ENCODE peak calls at places on chromosome X, in four cellular contexts. O, V, X and A are unnamed samples.

GRCh38 chrX:129493643-129494042 is 29.6 kb downstream of the SMARCA1 start:
- DNase-seq in O (peak), V (no peak), X (peak), A (no peak)

GRCh38 chrX:14598330-14598729 is 69.0 kb downstream of the GLRA2 start:
- DNase-seq in O (no peak), V (no peak), X (no peak), A (no peak)

GRCh38 chrX:113728937-113729336 is 854.9 kb upstream of the HTR2C start:
- DNase-seq in O (no peak), V (no peak), X (no peak), A (no peak)

GRCh38 chrX:37454537-37455285 is 105.5 kb downstream of the PRRG1 start:
- DNase-seq in O (peak), V (no peak), X (peak), A (no peak)

GRCh38 chrX:1914606-1915365 is 299.9 kb downstream of the ASMT start:
- DNase-seq in O (no peak), V (no peak), X (no peak), A (no peak)

GRCh38 chrX:10047133-10047532 is 80.0 kb downstream of the CLDN34 start:
- DNase-seq in O (no peak), V (no peak), X (no peak), A (peak)

GRCh38 chrX:21374163-21374993 is at the start of gene CNKSR2:
- DNase-seq in O (peak), V (no peak), X (peak), A (peak)

GRCh38 chrX:71955530-71956120 is 45.0 kb downstream of the NHSL2 start:
- DNase-seq in O (no peak), V (no peak), X (no peak), A (no peak)

GRCh38 chrX:30414144-30414543 is 105.0 kb upstream of the NR0B1 start:
- DNase-seq in O (peak), V (no peak), X (no peak), A (no peak)

GRCh38 chrX:153226344-153227190 is 47.5 kb downstream of the MAGEA1 start:
- DNase-seq in O (peak), V (no peak), X (peak), A (peak)

GRCh38 chrX:18620349-18620748 is 51.6 kb downstream of the RS1 start:
- DNase-seq in O (peak), V (no peak), X (no peak), A (no peak)

GRCh38 chrX:13283968-13284914 is 35.6 kb downstream of the ATXN3L start:
- DNase-seq in O (peak), V (no peak), X (peak), A (no peak)

GRCh38 chrX:72498782-72499181 is 73.9 kb downstream of the HDAC8 start:
- DNase-seq in O (no peak), V (no peak), X (no peak), A (no peak)

GRCh38 chrX:119398974-119399771 is at the start of gene SLC25A43:
- DNase-seq in O (peak), V (no peak), X (no peak), A (peak)

GRCh38 chrX:71053217-71053621 is 14.9 kb downstream of the SNX12 start:
- DNase-seq in O (no peak), V (no peak), X (peak), A (no peak)

GRCh38 chrX:13093489-13094140 is 49.2 kb upstream of the FAM9C start:
- DNase-seq in O (no peak), V (no peak), X (no peak), A (no peak)

GRCh38 chrX:114889454-114889853 is 128.0 kb downstream of the IL13RA2 start:
- DNase-seq in O (no peak), V (no peak), X (no peak), A (no peak)

GRCh38 chrX:110403436-110403835 is 44.8 kb downstream of the RTL9 start:
- DNase-seq in O (no peak), V (no peak), X (no peak), A (no peak)

GRCh38 chrX:129938081-129938480 is 32.1 kb downstream of the UTP14A start:
- DNase-seq in O (no peak), V (no peak), X (no peak), A (no peak)

GRCh38 chrX:24988314-24988713 is 27.5 kb downstream of the ARX start:
- DNase-seq in O (no peak), V (no peak), X (no peak), A (no peak)

GRCh38 chrX:129653985-129654651 is 638 bp downstream of the APLN start:
- DNase-seq in O (peak), V (no peak), X (no peak), A (peak)

GRCh38 chrX:69396916-69397315 is 107.2 kb upstream of the NALF2 start:
- DNase-seq in O (no peak), V (no peak), X (no peak), A (no peak)

GRCh38 chrX:100895365-100896075 is 21.4 kb upstream of the NOX1 start:
- DNase-seq in O (peak), V (no peak), X (peak), A (no peak)

GRCh38 chrX:37905436-37906147 is 58.2 kb upstream of the DYNLT3 start:
- DNase-seq in O (peak), V (no peak), X (peak), A (no peak)

GRCh38 chrX:30904632-30905031 is 15.6 kb upstream of the TAB3 start:
- DNase-seq in O (no peak), V (no peak), X (no peak), A (no peak)

GRCh38 chrX:53319614-53320542 is 38.5 kb upstream of the IQSEC2 start:
- DNase-seq in O (no peak), V (no peak), X (no peak), A (no peak)

GRCh38 chrX:38233891-38234807 is 13.5 kb upstream of the SRPX start:
- DNase-seq in O (peak), V (no peak), X (peak), A (no peak)

GRCh38 chrX:134821370-134821769 is 163.1 kb upstream of the PLAC1 start:
- DNase-seq in O (no peak), V (no peak), X (peak), A (no peak)

GRCh38 chrX:112814496-112814895 is 26.1 kb downstream of the AMOT start:
- DNase-seq in O (no peak), V (no peak), X (no peak), A (no peak)